ENCODE peak calls at places on chromosome 9, in six cellular contexts. P, F, L, U, T and B are unnamed samples.

GRCh38 chr9:120410925-120411501 is 169.0 kb downstream of the CDK5RAP2 start:
- DNase-seq in T (no peak), F (peak; percentile 72), L (no peak), U (no peak), P (no peak), B (no peak)

GRCh38 chr9:89870207-89870606 is 265.4 kb downstream of the GADD45G start:
- DNase-seq in T (no peak), U (no peak), F (no peak), L (no peak), P (no peak), B (no peak)

GRCh38 chr9:84154320-84154719 is 173.7 kb downstream of the RMI1 start:
- DNase-seq in U (no peak), T (no peak), P (no peak), F (peak; percentile 78), L (no peak), B (no peak)

GRCh38 chr9:22817181-22817580 is 370.6 kb downstream of the DMRTA1 start:
- DNase-seq in L (no peak), T (no peak), P (no peak), U (no peak), F (peak; percentile 60), B (no peak)

GRCh38 chr9:12748016-12748415 is 26.8 kb upstream of the LURAP1L start:
- DNase-seq in T (no peak), F (peak; percentile 81), U (no peak), L (no peak), P (no peak), B (no peak)

GRCh38 chr9:106701611-106702010 is 161.4 kb upstream of the ZNF462 start:
- DNase-seq in F (no peak), L (no peak), U (no peak), T (no peak), P (no peak), B (no peak)

GRCh38 chr9:130862217-130862616 is 27.2 kb downstream of the ABL1 start:
- DNase-seq in L (no peak), P (no peak), U (no peak), T (no peak), F (no peak), B (no peak)

GRCh38 chr9:107087256-107087655 is 195.8 kb upstream of the RAD23B start:
- DNase-seq in F (peak; percentile 4), T (no peak), U (no peak), L (no peak), P (no peak), B (no peak)

GRCh38 chr9:113620016-113620376 is 156.5 kb downstream of the RGS3 start:
- DNase-seq in P (no peak), F (no peak), T (no peak), L (no peak), U (no peak), B (no peak)

GRCh38 chr9:89805726-89806125 is 200.9 kb downstream of the GADD45G start:
- DNase-seq in F (peak; percentile 3), U (no peak), L (no peak), P (no peak), T (no peak), B (no peak)

GRCh38 chr9:132793606-132794580 is 84.2 kb downstream of the AK8 start:
- DNase-seq in T (no peak), L (no peak), U (no peak), P (no peak), F (no peak), B (no peak)

GRCh38 chr9:125442471-125442870 is 180.8 kb downstream of the GAPVD1 start:
- DNase-seq in P (no peak), F (no peak), T (no peak), L (no peak), U (no peak), B (no peak)

GRCh38 chr9:8346291-8346690 is 546.7 kb upstream of the DMAC1 start:
- DNase-seq in F (no peak), P (no peak), U (no peak), T (no peak), L (no peak), B (no peak)

GRCh38 chr9:122463828-122464632 is 13.7 kb downstream of the OR1J1 start:
- DNase-seq in U (peak; percentile 84), L (peak; percentile 28), P (peak; percentile 47), T (peak; percentile 81), F (no peak), B (no peak)

GRCh38 chr9:79651251-79651795 is 79.6 kb downstream of the TLE4 start:
- DNase-seq in P (no peak), L (no peak), T (no peak), F (no peak), U (peak; percentile 50), B (no peak)

GRCh38 chr9:121199921-121200320 is 1.7 kb downstream of the RAB14 start:
- DNase-seq in F (peak; percentile 40), P (no peak), T (no peak), L (no peak), U (no peak), B (no peak)

DNA sequence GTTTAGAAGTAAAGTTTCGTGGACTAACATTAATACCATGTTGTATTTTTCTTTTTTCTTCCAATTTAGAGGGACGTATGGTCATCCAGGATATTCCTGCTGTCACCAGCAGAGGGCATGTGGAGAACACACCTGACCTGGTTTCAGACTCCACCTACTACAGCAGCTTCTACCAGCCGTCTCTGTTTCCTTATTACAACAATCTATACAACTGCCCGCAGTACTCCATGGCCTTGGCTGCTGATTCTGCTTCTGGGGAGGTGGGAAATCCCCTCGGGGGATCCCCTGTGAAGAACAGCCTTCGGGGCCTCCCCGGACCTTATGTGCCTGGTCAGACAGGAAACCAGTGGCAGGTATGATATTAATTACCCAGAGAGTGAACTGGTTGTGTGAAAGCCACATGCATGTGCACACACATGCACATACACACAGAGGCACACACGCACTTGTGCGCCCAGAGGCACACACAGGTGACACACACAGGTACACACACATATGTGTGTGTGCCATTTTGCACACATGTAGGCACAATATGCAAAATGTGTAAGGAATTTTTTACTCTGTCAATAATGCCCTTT is 52.4 kb downstream of the DMRT1 start:
- DNase-seq in L (peak; percentile 46), F (peak; percentile 68), T (peak; percentile 98), P (peak; percentile 81), U (peak; percentile 81), B (peak; percentile 84)
- TF ChIP-seq EZH2phosphoT487 in L (no peak), F (no peak), T (no peak), P (no peak), U (no peak), B (no peak)

DNA sequence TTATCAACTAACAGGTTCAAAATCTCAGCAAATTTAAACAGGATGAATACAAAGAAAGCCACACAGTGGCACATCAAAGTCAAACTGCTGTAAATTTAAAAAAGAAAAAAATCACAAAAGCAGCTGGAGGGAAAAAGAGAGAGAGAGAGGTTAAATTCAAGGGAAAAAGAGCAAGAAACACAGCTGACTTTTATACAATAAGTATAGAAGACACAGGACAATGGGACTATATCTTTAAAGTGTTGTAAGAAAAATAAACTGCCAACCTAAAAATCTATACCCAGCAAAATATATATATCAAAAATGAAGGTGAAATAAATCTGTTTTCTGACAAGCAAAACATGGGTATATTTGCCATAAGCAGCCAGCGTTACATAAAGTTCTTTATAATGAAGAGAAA is 261.5 kb downstream of the TLE1 start:
- DNase-seq in L (no peak), T (no peak), U (peak; percentile 17), P (no peak), F (peak; percentile 33), B (no peak)
- TF ChIP-seq EZH2phosphoT487 in L (no peak), T (no peak), U (no peak), P (no peak), F (no peak), B (no peak)

GRCh38 chr9:26974927-26975326 is 18.7 kb downstream of the IFT74 start:
- DNase-seq in P (no peak), F (no peak), T (no peak), L (no peak), U (peak; percentile 43), B (no peak)

GRCh38 chr9:26973989-26974388 is 17.8 kb downstream of the IFT74 start:
- DNase-seq in L (no peak), U (peak; percentile 15), P (no peak), T (no peak), F (no peak), B (no peak)

GRCh38 chr9:26971721-26972120 is 15.5 kb downstream of the IFT74 start:
- DNase-seq in P (no peak), L (no peak), F (no peak), U (no peak), T (no peak), B (no peak)

DNA sequence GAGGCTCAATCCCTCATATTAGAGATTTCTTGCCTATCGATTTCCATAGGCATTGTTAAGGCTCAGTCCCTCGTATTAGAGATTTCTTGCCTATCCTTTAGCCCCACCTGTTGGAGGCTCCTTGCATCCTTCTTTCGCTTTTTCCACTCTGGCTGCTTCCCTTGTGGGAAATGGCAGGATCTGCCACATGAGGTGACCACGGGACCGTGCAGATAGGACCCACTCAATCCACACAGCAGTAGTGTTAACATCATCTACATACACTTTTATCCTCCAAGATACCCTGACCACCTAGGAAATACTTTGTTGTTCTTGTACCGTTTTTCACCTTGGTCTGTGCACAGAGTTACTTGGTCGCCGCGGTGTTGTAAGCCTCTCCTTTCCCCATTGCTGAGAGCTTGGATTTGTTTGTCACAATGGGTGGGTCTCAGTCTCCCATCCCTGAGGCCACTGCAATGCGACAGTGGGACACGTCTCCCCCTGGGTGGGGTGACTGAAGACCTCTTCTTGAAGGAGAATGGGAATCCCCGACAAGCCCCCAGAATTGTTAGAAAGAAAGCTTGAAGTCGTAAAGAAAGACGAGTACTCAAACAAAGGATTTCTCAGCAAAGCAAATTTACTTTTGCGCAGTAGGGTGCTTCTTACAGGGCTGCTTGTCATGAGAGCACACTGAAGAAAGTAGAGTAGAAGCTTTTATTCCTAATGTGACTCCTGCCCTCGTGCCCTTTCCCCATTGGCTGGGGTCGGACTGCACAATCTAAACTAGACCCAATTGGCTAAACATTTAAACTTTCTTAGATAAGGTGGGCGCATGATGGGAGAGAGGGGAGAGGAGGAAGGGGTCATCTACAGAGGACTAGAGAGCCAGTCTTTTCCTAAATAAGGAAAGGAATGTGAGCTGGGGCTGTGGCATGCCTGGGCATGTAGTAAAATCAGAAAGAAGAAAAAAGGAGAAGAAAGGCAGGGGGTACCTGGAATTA is 19.8 kb downstream of the IFT74 start:
- DNase-seq in U (peak; percentile 88), P (peak; percentile 20), F (peak; percentile 49), L (peak; percentile 48), T (no peak), B (peak; percentile 85)
- TF ChIP-seq EZH2phosphoT487 in U (no peak), P (no peak), F (no peak), L (no peak), T (no peak), B (no peak)

GRCh38 chr9:36779582-36779981 is 206.9 kb downstream of the MELK start:
- DNase-seq in L (no peak), U (no peak), T (no peak), P (no peak), F (peak; percentile 17), B (no peak)
- TF ChIP-seq EZH2phosphoT487 in L (no peak), U (no peak), T (no peak), P (no peak), F (no peak), B (no peak)

GRCh38 chr9:2630158-2630557 is 8.6 kb downstream of the VLDLR start:
- DNase-seq in P (no peak), L (no peak), T (no peak), U (no peak), F (no peak), B (no peak)
- TF ChIP-seq EZH2phosphoT487 in P (no peak), L (no peak), T (no peak), U (no peak), F (no peak), B (no peak)

GRCh38 chr9:92506184-92506857 is 24.0 kb upstream of the ASPN start:
- DNase-seq in L (no peak), U (no peak), T (no peak), P (no peak), F (peak; percentile 94), B (peak; percentile 38)
- TF ChIP-seq EZH2phosphoT487 in L (no peak), U (no peak), T (no peak), P (no peak), F (no peak), B (no peak)